ENCODE peak calls at places on chromosomes 12 and 14, in four cellular contexts. One of them, this sample, is unnamed. For H3K36me3, the result is how much of the 10 kb centered on the place peaks cover.

GRCh38 chr14:67881225-67881624 is 61.6 kb downstream of the RAD51B start:
- DNase-seq in CD8-positive, alpha-beta memory T cell: no peak
- DNase-seq in A673: no peak
- DNase-seq in aorta: no peak
- DNase-seq in this sample: peak

GRCh38 chr12:92059976-92060375 is 85.7 kb downstream of the BTG1 start:
- DNase-seq in aorta: no peak
- DNase-seq in CD8-positive, alpha-beta memory T cell: no peak
- DNase-seq in A673: no peak
- DNase-seq in this sample: no peak

GRCh38 chr12:132132609-132133430 is 11.3 kb downstream of the DDX51 start:
- DNase-seq in CD8-positive, alpha-beta memory T cell: no peak
- DNase-seq in aorta: peak
- DNase-seq in A673: no peak
- DNase-seq in this sample: no peak

GRCh38 chr14:59358105-59358504 is 107.1 kb downstream of the GPR135 start:
- DNase-seq in aorta: no peak
- DNase-seq in A673: no peak
- DNase-seq in CD8-positive, alpha-beta memory T cell: no peak
- DNase-seq in this sample: peak

GRCh38 chr12:101697930-101698781 is 716 bp downstream of the CHPT1 start:
- DNase-seq in A673: no peak
- DNase-seq in aorta: peak
- DNase-seq in CD8-positive, alpha-beta memory T cell: peak
- DNase-seq in this sample: peak

GRCh38 chr12:92041742-92042141 is 103.9 kb downstream of the BTG1 start:
- DNase-seq in aorta: no peak
- DNase-seq in A673: no peak
- DNase-seq in CD8-positive, alpha-beta memory T cell: peak
- DNase-seq in this sample: no peak

GRCh38 chr14:72401632-72402428 is 469.6 kb downstream of the RGS6 start:
- DNase-seq in CD8-positive, alpha-beta memory T cell: peak
- DNase-seq in A673: no peak
- DNase-seq in aorta: no peak
- DNase-seq in this sample: no peak

GRCh38 chr12:2393996-2394395 is 341.2 kb downstream of the CACNA1C start:
- DNase-seq in CD8-positive, alpha-beta memory T cell: no peak
- DNase-seq in A673: no peak
- DNase-seq in aorta: no peak
- DNase-seq in this sample: no peak

GRCh38 chr12:19850341-19851065 is 411.2 kb downstream of the AEBP2 start:
- DNase-seq in CD8-positive, alpha-beta memory T cell: no peak
- DNase-seq in A673: no peak
- DNase-seq in aorta: no peak
- DNase-seq in this sample: no peak

GRCh38 chr12:22477894-22478287 is 66.5 kb downstream of the C2CD5 start:
- DNase-seq in CD8-positive, alpha-beta memory T cell: no peak
- DNase-seq in aorta: no peak
- DNase-seq in A673: no peak
- DNase-seq in this sample: no peak

GRCh38 chr12:2017724-2018337 is 13.6 kb upstream of the DCP1B start:
- DNase-seq in A673: peak
- DNase-seq in CD8-positive, alpha-beta memory T cell: no peak
- DNase-seq in aorta: no peak
- DNase-seq in this sample: no peak

GRCh38 chr14:30624132-30624423 is 2.0 kb downstream of the SCFD1 start:
- DNase-seq in CD8-positive, alpha-beta memory T cell: no peak
- DNase-seq in A673: no peak
- DNase-seq in aorta: no peak
- DNase-seq in this sample: no peak

GRCh38 chr12:3152013-3152412 is 74.8 kb downstream of the TSPAN9 start:
- DNase-seq in A673: peak
- DNase-seq in aorta: peak
- DNase-seq in CD8-positive, alpha-beta memory T cell: no peak
- DNase-seq in this sample: no peak

GRCh38 chr14:74955229-74955999 is at the start of gene PGF:
- DNase-seq in A673: peak
- DNase-seq in CD8-positive, alpha-beta memory T cell: peak
- DNase-seq in aorta: peak
- DNase-seq in this sample: peak

GRCh38 chr12:6936642-6937480 is 6.8 kb upstream of the RNU7-1 start:
- DNase-seq in A673: no peak
- DNase-seq in CD8-positive, alpha-beta memory T cell: no peak
- DNase-seq in aorta: no peak
- DNase-seq in this sample: no peak

GRCh38 chr12:53560386-53560785 is 53.1 kb upstream of the NPFF start:
- DNase-seq in aorta: no peak
- DNase-seq in CD8-positive, alpha-beta memory T cell: no peak
- DNase-seq in A673: no peak
- DNase-seq in this sample: no peak

GRCh38 chr12:1732914-1733313 is 42.0 kb downstream of the ADIPOR2 start:
- DNase-seq in CD8-positive, alpha-beta memory T cell: peak
- DNase-seq in A673: no peak
- DNase-seq in aorta: no peak
- DNase-seq in this sample: no peak

GRCh38 chr12:4379410-4379809 is at the start of gene FGF23:
- DNase-seq in aorta: no peak
- DNase-seq in CD8-positive, alpha-beta memory T cell: no peak
- DNase-seq in A673: peak
- DNase-seq in this sample: peak

GRCh38 chr12:83793616-83794015 is 1106.9 kb downstream of the TMTC2 start:
- DNase-seq in aorta: no peak
- DNase-seq in A673: no peak
- DNase-seq in CD8-positive, alpha-beta memory T cell: no peak
- DNase-seq in this sample: no peak

GRCh38 chr12:46998811-46999368 is 80.5 kb upstream of the PCED1B start:
- DNase-seq in CD8-positive, alpha-beta memory T cell: no peak
- DNase-seq in A673: no peak
- DNase-seq in aorta: no peak
- DNase-seq in this sample: no peak

GRCh38 chr14:102046337-102047278 is 40.2 kb downstream of the HSP90AA1 start:
- DNase-seq in A673: peak
- DNase-seq in CD8-positive, alpha-beta memory T cell: peak
- DNase-seq in aorta: peak
- DNase-seq in this sample: peak

GRCh38 chr12:30753233-30753632 is 1.5 kb downstream of the CAPRIN2 start:
- DNase-seq in aorta: no peak
- DNase-seq in CD8-positive, alpha-beta memory T cell: peak
- DNase-seq in A673: peak
- DNase-seq in this sample: peak

GRCh38 chr12:132723764-132724140 is 13.1 kb downstream of the PGAM5 start:
- DNase-seq in CD8-positive, alpha-beta memory T cell: no peak
- DNase-seq in aorta: no peak
- DNase-seq in A673: no peak
- DNase-seq in this sample: no peak

GRCh38 chr12:104011265-104011664 is 38.7 kb downstream of the GLT8D2 start:
- DNase-seq in CD8-positive, alpha-beta memory T cell: no peak
- DNase-seq in A673: no peak
- DNase-seq in aorta: no peak
- DNase-seq in this sample: no peak

GRCh38 chr12:52378091-52378490 is 7.4 kb downstream of the KRT84 start:
- DNase-seq in A673: no peak
- DNase-seq in CD8-positive, alpha-beta memory T cell: no peak
- DNase-seq in aorta: peak
- DNase-seq in this sample: no peak

GRCh38 chr12:57934804-57935203 is 6.6 kb upstream of the ATP23 start:
- DNase-seq in aorta: no peak
- DNase-seq in A673: no peak
- DNase-seq in CD8-positive, alpha-beta memory T cell: no peak
- DNase-seq in this sample: no peak

GRCh38 chr14:63404906-63405305 is 86.2 kb upstream of the GPHB5 start:
- DNase-seq in CD8-positive, alpha-beta memory T cell: no peak
- DNase-seq in aorta: no peak
- DNase-seq in A673: no peak
- DNase-seq in this sample: peak

GRCh38 chr12:4562034-4562657 is at the start of gene DYRK4:
- DNase-seq in A673: no peak
- DNase-seq in aorta: peak
- DNase-seq in CD8-positive, alpha-beta memory T cell: no peak
- DNase-seq in this sample: no peak

GRCh38 chr12:124636138-124636968 is 68.9 kb upstream of the NCOR2 start:
- DNase-seq in A673: peak
- DNase-seq in CD8-positive, alpha-beta memory T cell: no peak
- DNase-seq in aorta: no peak
- DNase-seq in this sample: peak

GRCh38 chr14:76997257-76997970 is 31.1 kb downstream of the IRF2BPL start:
- DNase-seq in CD8-positive, alpha-beta memory T cell: no peak
- DNase-seq in A673: no peak
- DNase-seq in aorta: no peak
- DNase-seq in this sample: no peak

GRCh38 chr14:60327447-60328331 is 78.7 kb downstream of the PPM1A start:
- DNase-seq in CD8-positive, alpha-beta memory T cell: peak
- DNase-seq in aorta: no peak
- DNase-seq in A673: peak
- DNase-seq in this sample: no peak

GRCh38 chr14:42023452-42023851 is 416.8 kb downstream of the LRFN5 start:
- DNase-seq in CD8-positive, alpha-beta memory T cell: no peak
- DNase-seq in A673: no peak
- DNase-seq in aorta: no peak
- DNase-seq in this sample: no peak

GRCh38 chr12:6264402-6265037 is 46.0 kb upstream of the PLEKHG6 start:
- DNase-seq in A673: no peak
- DNase-seq in aorta: no peak
- DNase-seq in CD8-positive, alpha-beta memory T cell: no peak
- DNase-seq in this sample: no peak

DNA sequence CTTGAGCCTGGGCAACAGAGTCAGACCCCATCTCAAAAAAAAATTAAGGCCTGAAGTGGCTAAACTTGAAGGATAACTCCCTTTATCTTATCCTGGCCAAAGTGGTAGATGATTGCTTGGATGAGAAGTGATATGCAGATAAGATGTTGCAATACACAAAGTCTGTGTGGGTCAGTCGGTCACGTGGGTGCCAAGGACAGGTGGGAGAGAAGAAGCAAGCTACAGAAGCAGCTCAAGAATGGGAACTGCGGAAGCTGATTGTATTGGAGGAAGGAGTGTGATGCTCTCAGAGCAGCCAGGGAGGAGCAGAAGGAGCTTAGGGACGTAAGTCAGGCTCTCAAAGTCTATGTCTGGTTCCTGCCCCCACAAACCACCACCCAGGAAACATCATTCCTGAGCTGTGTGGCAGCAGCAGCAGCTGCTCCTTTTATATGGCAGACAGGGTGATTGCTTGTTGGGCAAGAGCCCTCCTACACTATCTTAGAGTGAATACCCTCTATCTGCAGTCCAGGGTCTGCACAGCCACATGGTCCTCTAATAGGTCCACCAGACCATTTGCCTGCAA is 54.5 kb downstream of the ATP2A2 start:
- DNase-seq in CD8-positive, alpha-beta memory T cell: no peak
- DNase-seq in A673: no peak
- DNase-seq in aorta: no peak
- DNase-seq in this sample: no peak
- H3K36me3 ChIP-seq in CD8-positive, alpha-beta memory T cell: half or more
- H3K36me3 ChIP-seq in A673: half or more
- H3K36me3 ChIP-seq in aorta: under half
- H3K36me3 ChIP-seq in this sample: half or more

GRCh38 chr12:15526033-15526432 is 203.7 kb downstream of the PTPRO start:
- DNase-seq in aorta: no peak
- DNase-seq in CD8-positive, alpha-beta memory T cell: no peak
- DNase-seq in A673: no peak
- DNase-seq in this sample: no peak
- H3K4me3 ChIP-seq in aorta: no peak
- H3K4me3 ChIP-seq in CD8-positive, alpha-beta memory T cell: no peak
- H3K4me3 ChIP-seq in A673: no peak
- H3K4me3 ChIP-seq in this sample: no peak

DNA sequence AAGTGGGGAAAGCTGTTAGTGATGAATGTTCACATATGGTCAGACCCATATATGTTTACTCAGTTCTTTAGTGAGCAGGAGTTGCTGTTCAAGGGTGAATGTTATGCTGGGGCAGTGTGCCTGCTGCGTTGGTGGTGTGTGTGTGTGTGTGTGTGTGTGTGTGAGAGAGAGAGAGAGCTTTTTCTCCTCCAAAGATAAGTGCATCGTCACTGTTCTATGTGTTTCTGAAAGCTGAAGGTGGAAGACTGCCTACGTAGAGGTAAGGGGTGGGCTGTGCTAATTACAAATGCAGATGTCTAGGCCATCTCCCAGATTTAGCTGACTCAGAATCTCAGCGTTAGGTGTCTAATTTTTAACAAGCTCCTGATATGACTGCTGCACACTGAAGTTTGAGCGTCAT is 10.5 kb downstream of the GABARAPL1 start:
- DNase-seq in A673: no peak
- DNase-seq in aorta: no peak
- DNase-seq in CD8-positive, alpha-beta memory T cell: no peak
- DNase-seq in this sample: no peak
- H3K36me3 ChIP-seq in A673: half or more
- H3K36me3 ChIP-seq in aorta: under half
- H3K36me3 ChIP-seq in CD8-positive, alpha-beta memory T cell: under half
- H3K36me3 ChIP-seq in this sample: under half

GRCh38 chr14:78232666-78233065 is 62.5 kb downstream of the NRXN3 start:
- DNase-seq in A673: peak
- DNase-seq in aorta: no peak
- DNase-seq in CD8-positive, alpha-beta memory T cell: no peak
- DNase-seq in this sample: no peak

GRCh38 chr14:78222746-78223145 is 52.6 kb downstream of the NRXN3 start:
- DNase-seq in aorta: no peak
- DNase-seq in CD8-positive, alpha-beta memory T cell: no peak
- DNase-seq in A673: no peak
- DNase-seq in this sample: no peak

GRCh38 chr14:78228702-78229327 is 58.6 kb downstream of the NRXN3 start:
- DNase-seq in A673: no peak
- DNase-seq in CD8-positive, alpha-beta memory T cell: no peak
- DNase-seq in aorta: no peak
- DNase-seq in this sample: no peak

GRCh38 chr14:78227466-78228077 is 57.4 kb downstream of the NRXN3 start:
- DNase-seq in A673: no peak
- DNase-seq in aorta: no peak
- DNase-seq in CD8-positive, alpha-beta memory T cell: no peak
- DNase-seq in this sample: no peak
- H3K4me3 ChIP-seq in A673: no peak
- H3K4me3 ChIP-seq in aorta: no peak
- H3K4me3 ChIP-seq in CD8-positive, alpha-beta memory T cell: no peak
- H3K4me3 ChIP-seq in this sample: no peak